ENCODE peak calls at places on chromosomes 11 and 22, in ten cellular contexts. One of them, this sample, is unnamed.

GRCh38 chr11:13862845-13863392 is 99.6 kb upstream of the SPON1 start:
- DNase-seq in stimulated activated CD4-positive, alpha-beta T cell treated with anti-CD3 and anti-CD28 coated beads, Interleukin-2, amount 100 ng/mL, for 24 hours: no peak
- DNase-seq in amniotic stem cell: no peak
- DNase-seq in NCI-H510A treated with DMSO at 0.1 percent for 48 hours: no peak
- DNase-seq in GM23338: no peak
- DNase-seq in sigmoid colon: no peak
- DNase-seq in NCI-H1436: no peak
- DNase-seq in nephron progenitor cell: no peak
- DNase-seq in NCI-H774: no peak
- DNase-seq in H9: no peak
- DNase-seq in this sample: no peak

GRCh38 chr11:105070221-105070789 is 25.2 kb upstream of the CARD16 start:
- DNase-seq in NCI-H510A treated with DMSO at 0.1 percent for 48 hours: no peak
- DNase-seq in nephron progenitor cell: no peak
- DNase-seq in stimulated activated CD4-positive, alpha-beta T cell treated with anti-CD3 and anti-CD28 coated beads, Interleukin-2, amount 100 ng/mL, for 24 hours: no peak
- DNase-seq in amniotic stem cell: no peak
- DNase-seq in NCI-H1436: no peak
- DNase-seq in sigmoid colon: no peak
- DNase-seq in NCI-H774: no peak
- DNase-seq in H9: no peak
- DNase-seq in GM23338: no peak
- DNase-seq in this sample: no peak

GRCh38 chr11:79431535-79431934 is 9.3 kb downstream of the TENM4 start:
- DNase-seq in stimulated activated CD4-positive, alpha-beta T cell treated with anti-CD3 and anti-CD28 coated beads, Interleukin-2, amount 100 ng/mL, for 24 hours: no peak
- DNase-seq in H9: no peak
- DNase-seq in nephron progenitor cell: no peak
- DNase-seq in NCI-H774: no peak
- DNase-seq in amniotic stem cell: no peak
- DNase-seq in GM23338: no peak
- DNase-seq in NCI-H1436: no peak
- DNase-seq in NCI-H510A treated with DMSO at 0.1 percent for 48 hours: no peak
- DNase-seq in sigmoid colon: no peak
- DNase-seq in this sample: no peak

GRCh38 chr11:9916480-9916879 is 252.6 kb downstream of the SWAP70 start:
- DNase-seq in NCI-H510A treated with DMSO at 0.1 percent for 48 hours: no peak
- DNase-seq in nephron progenitor cell: no peak
- DNase-seq in stimulated activated CD4-positive, alpha-beta T cell treated with anti-CD3 and anti-CD28 coated beads, Interleukin-2, amount 100 ng/mL, for 24 hours: no peak
- DNase-seq in H9: no peak
- DNase-seq in GM23338: no peak
- DNase-seq in amniotic stem cell: no peak
- DNase-seq in sigmoid colon: no peak
- DNase-seq in NCI-H1436: no peak
- DNase-seq in NCI-H774: no peak
- DNase-seq in this sample: no peak

GRCh38 chr11:3230636-3231549 is 1.3 kb downstream of the MRGPRE start:
- DNase-seq in amniotic stem cell: no peak
- DNase-seq in stimulated activated CD4-positive, alpha-beta T cell treated with anti-CD3 and anti-CD28 coated beads, Interleukin-2, amount 100 ng/mL, for 24 hours: no peak
- DNase-seq in NCI-H510A treated with DMSO at 0.1 percent for 48 hours: no peak
- DNase-seq in sigmoid colon: peak; percentile 52
- DNase-seq in NCI-H1436: no peak
- DNase-seq in GM23338: no peak
- DNase-seq in NCI-H774: no peak
- DNase-seq in H9: no peak
- DNase-seq in nephron progenitor cell: no peak
- DNase-seq in this sample: no peak

GRCh38 chr22:48089601-48090331 is 1327.3 kb downstream of the TBC1D22A start:
- DNase-seq in NCI-H510A treated with DMSO at 0.1 percent for 48 hours: no peak
- DNase-seq in nephron progenitor cell: peak; percentile 42
- DNase-seq in NCI-H1436: no peak
- DNase-seq in NCI-H774: no peak
- DNase-seq in amniotic stem cell: no peak
- DNase-seq in H9: no peak
- DNase-seq in stimulated activated CD4-positive, alpha-beta T cell treated with anti-CD3 and anti-CD28 coated beads, Interleukin-2, amount 100 ng/mL, for 24 hours: no peak
- DNase-seq in sigmoid colon: peak; percentile 86
- DNase-seq in GM23338: no peak
- DNase-seq in this sample: no peak

GRCh38 chr22:46827072-46827780 is 64.8 kb downstream of the TBC1D22A start:
- DNase-seq in stimulated activated CD4-positive, alpha-beta T cell treated with anti-CD3 and anti-CD28 coated beads, Interleukin-2, amount 100 ng/mL, for 24 hours: no peak
- DNase-seq in nephron progenitor cell: peak; percentile 39
- DNase-seq in GM23338: peak; percentile 92
- DNase-seq in H9: peak; percentile 89
- DNase-seq in amniotic stem cell: no peak
- DNase-seq in NCI-H510A treated with DMSO at 0.1 percent for 48 hours: no peak
- DNase-seq in NCI-H774: no peak
- DNase-seq in sigmoid colon: no peak
- DNase-seq in NCI-H1436: no peak
- DNase-seq in this sample: no peak

GRCh38 chr11:42237701-42238235 is 778.3 kb upstream of the LRRC4C start:
- DNase-seq in amniotic stem cell: no peak
- DNase-seq in NCI-H510A treated with DMSO at 0.1 percent for 48 hours: no peak
- DNase-seq in nephron progenitor cell: no peak
- DNase-seq in H9: no peak
- DNase-seq in NCI-H1436: no peak
- DNase-seq in sigmoid colon: no peak
- DNase-seq in NCI-H774: no peak
- DNase-seq in GM23338: no peak
- DNase-seq in stimulated activated CD4-positive, alpha-beta T cell treated with anti-CD3 and anti-CD28 coated beads, Interleukin-2, amount 100 ng/mL, for 24 hours: no peak
- DNase-seq in this sample: no peak